ENCODE peak calls at places on chromosomes 4 and X, in five cellular contexts. One of them, this sample, is unnamed.

GRCh38 chr4:74072739-74073138 is 26.3 kb downstream of the CXCL2 start:
- DNase-seq in endodermal cell: no peak
- DNase-seq in A549: no peak
- DNase-seq in SJSA1: no peak
- DNase-seq in cardiac muscle cell: no peak
- DNase-seq in this sample: no peak

GRCh38 chrX:33339219-33339618 is 127.9 kb upstream of the DMD start:
- DNase-seq in endodermal cell: peak; percentile 43
- DNase-seq in A549: no peak
- DNase-seq in SJSA1: no peak
- DNase-seq in cardiac muscle cell: peak; percentile 0
- DNase-seq in this sample: peak; percentile 66

GRCh38 chr4:111027526-111027925 is 404.6 kb upstream of the PITX2 start:
- DNase-seq in endodermal cell: no peak
- DNase-seq in SJSA1: peak; percentile 75
- DNase-seq in cardiac muscle cell: no peak
- DNase-seq in A549: peak; percentile 3
- DNase-seq in this sample: no peak

GRCh38 chr4:28009541-28009940 is 1148.9 kb downstream of the STIM2 start:
- DNase-seq in endodermal cell: no peak
- DNase-seq in A549: no peak
- DNase-seq in SJSA1: no peak
- DNase-seq in cardiac muscle cell: no peak
- DNase-seq in this sample: no peak

GRCh38 chrX:6644411-6644810 is 109.5 kb upstream of the VCX3A start:
- DNase-seq in SJSA1: no peak
- DNase-seq in cardiac muscle cell: no peak
- DNase-seq in A549: peak; percentile 1
- DNase-seq in endodermal cell: peak; percentile 41
- DNase-seq in this sample: peak; percentile 20

GRCh38 chr4:142367326-142368188 is 478.5 kb downstream of the INPP4B start:
- DNase-seq in A549: no peak
- DNase-seq in cardiac muscle cell: no peak
- DNase-seq in SJSA1: no peak
- DNase-seq in endodermal cell: no peak
- DNase-seq in this sample: no peak

GRCh38 chr4:73735231-73735630 is 5.1 kb upstream of the CXCL8 start:
- DNase-seq in SJSA1: peak; percentile 36
- DNase-seq in cardiac muscle cell: no peak
- DNase-seq in endodermal cell: no peak
- DNase-seq in A549: no peak
- DNase-seq in this sample: no peak

GRCh38 chr4:16860506-16860905 is 37.9 kb downstream of the LDB2 start:
- DNase-seq in cardiac muscle cell: peak; percentile 73
- DNase-seq in A549: no peak
- DNase-seq in endodermal cell: no peak
- DNase-seq in SJSA1: peak; percentile 58
- DNase-seq in this sample: no peak

GRCh38 chr4:119025916-119026661 is 109.5 kb upstream of the MYOZ2 start:
- DNase-seq in A549: peak; percentile 85
- DNase-seq in endodermal cell: no peak
- DNase-seq in SJSA1: no peak
- DNase-seq in cardiac muscle cell: peak; percentile 94
- DNase-seq in this sample: no peak

GRCh38 chr4:17447675-17448298 is 64.1 kb downstream of the QDPR start:
- DNase-seq in cardiac muscle cell: peak; percentile 89
- DNase-seq in endodermal cell: peak; percentile 84
- DNase-seq in SJSA1: peak; percentile 64
- DNase-seq in A549: peak; percentile 61
- DNase-seq in this sample: peak; percentile 37

GRCh38 chr4:20445933-20446723 is 194.4 kb downstream of the SLIT2 start:
- DNase-seq in cardiac muscle cell: peak; percentile 70
- DNase-seq in endodermal cell: no peak
- DNase-seq in SJSA1: no peak
- DNase-seq in A549: no peak
- DNase-seq in this sample: peak; percentile 49

GRCh38 chr4:154416183-154416543 is 75.4 kb downstream of the DCHS2 start:
- DNase-seq in SJSA1: no peak
- DNase-seq in A549: peak; percentile 6
- DNase-seq in endodermal cell: peak; percentile 86
- DNase-seq in cardiac muscle cell: peak; percentile 4
- DNase-seq in this sample: peak; percentile 53

GRCh38 chr4:123104275-123104674 is 181.9 kb upstream of the NUDT6 start:
- DNase-seq in endodermal cell: no peak
- DNase-seq in cardiac muscle cell: no peak
- DNase-seq in A549: no peak
- DNase-seq in SJSA1: no peak
- DNase-seq in this sample: no peak

GRCh38 chr4:153207561-153207960 is 3.3 kb downstream of the TRIM2 start:
- DNase-seq in cardiac muscle cell: peak; percentile 29
- DNase-seq in A549: peak; percentile 16
- DNase-seq in endodermal cell: peak; percentile 77
- DNase-seq in SJSA1: no peak
- DNase-seq in this sample: no peak

GRCh38 chr4:110854021-110854678 is 231.3 kb upstream of the PITX2 start:
- DNase-seq in cardiac muscle cell: peak; percentile 84
- DNase-seq in endodermal cell: no peak
- DNase-seq in SJSA1: peak; percentile 86
- DNase-seq in A549: peak; percentile 2
- DNase-seq in this sample: peak; percentile 94

DNA sequence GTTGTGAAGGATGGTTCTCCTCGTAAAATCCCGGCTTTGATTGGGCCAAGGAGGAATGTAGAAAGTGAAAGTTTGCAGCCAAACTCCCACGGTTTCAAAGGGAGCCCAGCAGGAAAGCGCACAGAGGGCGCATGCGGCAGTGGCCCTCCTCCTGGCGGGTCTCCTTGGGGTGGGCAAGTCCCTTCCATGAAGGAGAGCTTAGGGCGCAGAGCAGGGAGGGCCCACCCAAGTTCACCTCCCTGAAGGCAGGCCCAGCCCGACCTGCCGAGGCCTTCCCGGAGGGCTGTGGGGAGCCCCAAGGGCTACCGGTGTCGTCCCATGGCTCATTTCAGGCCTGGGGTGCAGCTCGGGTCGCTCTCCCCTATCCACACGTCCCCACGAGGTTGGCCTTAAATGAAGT is 2.0 kb downstream of the PDZD4 start:
- DNase-seq in endodermal cell: no peak
- DNase-seq in cardiac muscle cell: peak; percentile 14
- DNase-seq in SJSA1: no peak
- DNase-seq in A549: no peak
- DNase-seq in this sample: no peak
- H3K27ac ChIP-seq in endodermal cell: no peak overlapping the region
- H3K27ac ChIP-seq in cardiac muscle cell: no peak overlapping the region
- H3K27ac ChIP-seq in SJSA1: no peak overlapping the region
- H3K27ac ChIP-seq in A549: no peak overlapping the region
- H3K27ac ChIP-seq in this sample: no peak overlapping the region

GRCh38 chr4:40194602-40195161 is 2.1 kb upstream of the RHOH start:
- DNase-seq in cardiac muscle cell: peak; percentile 50
- DNase-seq in A549: no peak
- DNase-seq in SJSA1: no peak
- DNase-seq in endodermal cell: no peak
- DNase-seq in this sample: peak; percentile 58

GRCh38 chr4:40197879-40198689 is 1.3 kb downstream of the RHOH start:
- DNase-seq in SJSA1: no peak
- DNase-seq in A549: no peak
- DNase-seq in cardiac muscle cell: no peak
- DNase-seq in endodermal cell: no peak
- DNase-seq in this sample: no peak

GRCh38 chr4:40196724-40197281 is at the start of gene RHOH:
- DNase-seq in endodermal cell: peak; percentile 61
- DNase-seq in cardiac muscle cell: no peak
- DNase-seq in SJSA1: no peak
- DNase-seq in A549: no peak
- DNase-seq in this sample: no peak

GRCh38 chr4:40195182-40196177 is 1.4 kb upstream of the RHOH start:
- DNase-seq in A549: no peak
- DNase-seq in cardiac muscle cell: no peak
- DNase-seq in SJSA1: no peak
- DNase-seq in endodermal cell: no peak
- DNase-seq in this sample: no peak

GRCh38 chr4:40196260-40196659 is 571 bp upstream of the RHOH start:
- DNase-seq in endodermal cell: no peak
- DNase-seq in cardiac muscle cell: no peak
- DNase-seq in SJSA1: no peak
- DNase-seq in A549: no peak
- DNase-seq in this sample: no peak
- H3K27ac ChIP-seq in endodermal cell: no peak overlapping the region
- H3K27ac ChIP-seq in cardiac muscle cell: no peak overlapping the region
- H3K27ac ChIP-seq in SJSA1: no peak overlapping the region
- H3K27ac ChIP-seq in A549: no peak overlapping the region
- H3K27ac ChIP-seq in this sample: no peak overlapping the region

GRCh38 chrX:48509245-48509590 is 426 bp downstream of the PORCN start:
- DNase-seq in A549: no peak
- DNase-seq in endodermal cell: no peak
- DNase-seq in cardiac muscle cell: no peak
- DNase-seq in SJSA1: no peak
- DNase-seq in this sample: no peak
- H3K27ac ChIP-seq in A549: peak overlapping the region; percentile 95
- H3K27ac ChIP-seq in endodermal cell: no peak overlapping the region
- H3K27ac ChIP-seq in cardiac muscle cell: no peak overlapping the region
- H3K27ac ChIP-seq in SJSA1: no peak overlapping the region
- H3K27ac ChIP-seq in this sample: no peak overlapping the region

DNA sequence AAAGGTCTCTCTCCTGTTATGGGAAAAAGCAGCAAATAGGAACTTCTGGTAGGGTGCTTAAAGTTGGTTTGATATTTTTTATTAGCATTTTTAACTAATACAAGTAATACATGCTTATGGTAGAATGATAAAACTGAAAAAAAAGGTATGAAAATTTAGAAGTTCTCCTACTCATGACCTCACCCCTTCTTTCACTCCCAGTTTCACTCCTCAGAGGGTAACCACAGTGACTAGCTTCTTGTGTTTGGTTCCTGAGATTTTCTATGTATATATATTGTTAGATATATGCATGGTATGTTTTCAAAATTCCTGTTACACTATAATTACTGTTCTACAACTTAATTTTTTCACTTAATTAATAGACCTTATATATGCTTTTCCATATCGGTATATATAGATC is 66.5 kb downstream of the AR start:
- DNase-seq in cardiac muscle cell: no peak
- DNase-seq in A549: no peak
- DNase-seq in endodermal cell: no peak
- DNase-seq in SJSA1: no peak
- DNase-seq in this sample: no peak
- H3K27ac ChIP-seq in cardiac muscle cell: no peak overlapping the region
- H3K27ac ChIP-seq in A549: no peak overlapping the region
- H3K27ac ChIP-seq in endodermal cell: no peak overlapping the region
- H3K27ac ChIP-seq in SJSA1: no peak overlapping the region
- H3K27ac ChIP-seq in this sample: no peak overlapping the region

DNA sequence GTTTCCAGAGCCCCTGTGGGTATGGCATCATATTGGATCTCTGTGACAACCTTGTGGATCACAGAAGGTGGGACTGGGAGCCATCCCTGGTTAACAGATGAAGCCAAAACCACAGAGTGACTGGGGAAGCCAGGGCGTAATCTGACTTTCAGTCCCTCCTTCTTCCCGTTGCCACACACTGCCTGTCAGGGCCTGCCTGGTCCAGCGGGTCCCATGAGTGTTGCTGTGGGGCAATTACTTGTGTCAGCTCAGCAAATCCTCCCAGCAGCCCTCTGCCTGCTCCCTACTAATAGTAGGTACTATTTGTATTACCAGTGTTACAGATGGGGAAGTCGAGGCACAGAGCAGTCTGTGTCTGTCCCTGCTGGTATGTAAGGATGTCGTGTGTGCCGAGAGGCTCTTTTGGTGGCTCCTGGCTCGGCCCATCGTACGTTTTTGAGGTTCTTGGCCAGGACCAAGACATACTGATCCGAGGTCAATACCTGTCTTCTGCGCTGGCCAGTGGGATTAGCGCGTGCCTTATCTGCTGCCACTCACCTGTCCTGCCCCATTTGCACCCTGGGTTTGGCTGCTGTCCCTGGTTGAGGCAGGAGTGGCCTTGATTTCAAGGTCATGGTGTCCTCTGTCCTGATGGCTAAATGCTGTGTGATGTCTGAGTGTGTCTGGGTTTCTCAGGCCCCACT is 5.7 kb downstream of the NSG1 start:
- DNase-seq in A549: no peak
- DNase-seq in endodermal cell: no peak
- DNase-seq in SJSA1: no peak
- DNase-seq in cardiac muscle cell: peak; percentile 66
- DNase-seq in this sample: no peak
- H3K27ac ChIP-seq in A549: no peak overlapping the region
- H3K27ac ChIP-seq in endodermal cell: no peak overlapping the region
- H3K27ac ChIP-seq in SJSA1: no peak overlapping the region
- H3K27ac ChIP-seq in cardiac muscle cell: no peak overlapping the region
- H3K27ac ChIP-seq in this sample: no peak overlapping the region

GRCh38 chr4:186700746-186701145 is 22.9 kb downstream of the FAT1 start:
- DNase-seq in A549: no peak
- DNase-seq in endodermal cell: no peak
- DNase-seq in cardiac muscle cell: peak; percentile 86
- DNase-seq in SJSA1: no peak
- DNase-seq in this sample: peak; percentile 43
- H3K27ac ChIP-seq in A549: no peak overlapping the region
- H3K27ac ChIP-seq in endodermal cell: peak overlapping the region; percentile 99
- H3K27ac ChIP-seq in cardiac muscle cell: peak overlapping the region; percentile 87
- H3K27ac ChIP-seq in SJSA1: peak overlapping the region; percentile 10
- H3K27ac ChIP-seq in this sample: peak overlapping the region; percentile 99

GRCh38 chr4:78557841-78558240 is 6.3 kb downstream of the ANXA3 start:
- DNase-seq in SJSA1: no peak
- DNase-seq in endodermal cell: no peak
- DNase-seq in A549: no peak
- DNase-seq in cardiac muscle cell: no peak
- DNase-seq in this sample: no peak

GRCh38 chr4:78556655-78557054 is 5.1 kb downstream of the ANXA3 start:
- DNase-seq in endodermal cell: no peak
- DNase-seq in SJSA1: no peak
- DNase-seq in cardiac muscle cell: no peak
- DNase-seq in A549: no peak
- DNase-seq in this sample: no peak

GRCh38 chr4:78553526-78554060 is 2.0 kb downstream of the ANXA3 start:
- DNase-seq in cardiac muscle cell: peak; percentile 58
- DNase-seq in A549: no peak
- DNase-seq in endodermal cell: no peak
- DNase-seq in SJSA1: no peak
- DNase-seq in this sample: no peak

GRCh38 chr4:78551420-78552351 is at the start of gene ANXA3:
- DNase-seq in A549: no peak
- DNase-seq in endodermal cell: peak; percentile 91
- DNase-seq in cardiac muscle cell: peak; percentile 32
- DNase-seq in SJSA1: peak; percentile 62
- DNase-seq in this sample: peak; percentile 43

GRCh38 chr4:78552398-78553396 is 1.1 kb downstream of the ANXA3 start:
- DNase-seq in endodermal cell: peak; percentile 88
- DNase-seq in cardiac muscle cell: peak; percentile 42
- DNase-seq in SJSA1: no peak
- DNase-seq in A549: peak; percentile 72
- DNase-seq in this sample: peak; percentile 19
- H3K27ac ChIP-seq in endodermal cell: no peak overlapping the region
- H3K27ac ChIP-seq in cardiac muscle cell: peak overlapping the region; percentile 70
- H3K27ac ChIP-seq in SJSA1: peak overlapping the region; percentile 93
- H3K27ac ChIP-seq in A549: peak overlapping the region; percentile 99
- H3K27ac ChIP-seq in this sample: no peak overlapping the region

DNA sequence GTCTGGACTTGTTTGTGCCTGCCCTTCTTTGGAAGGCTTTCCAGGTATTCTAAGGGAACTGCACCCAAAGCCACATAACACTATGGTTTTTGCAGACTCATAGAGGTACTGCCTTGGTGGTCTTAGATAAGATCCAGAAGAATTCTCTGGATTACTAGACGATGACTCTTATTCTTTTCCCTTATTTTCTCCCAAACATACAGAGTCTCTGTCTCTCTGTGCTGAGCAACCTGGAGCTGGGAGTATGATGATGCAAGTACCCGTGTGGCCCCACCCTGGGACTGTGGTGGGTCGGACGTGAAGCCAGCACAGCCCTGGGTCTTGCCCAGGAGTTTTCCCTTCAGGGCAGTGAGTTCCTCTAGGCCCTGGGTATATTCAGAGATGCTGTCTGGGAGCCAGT is 1342.4 kb upstream of the TENM3 start:
- DNase-seq in endodermal cell: no peak
- DNase-seq in A549: no peak
- DNase-seq in cardiac muscle cell: no peak
- DNase-seq in SJSA1: peak; percentile 82
- DNase-seq in this sample: no peak
- H3K27ac ChIP-seq in endodermal cell: no peak overlapping the region
- H3K27ac ChIP-seq in A549: no peak overlapping the region
- H3K27ac ChIP-seq in cardiac muscle cell: no peak overlapping the region
- H3K27ac ChIP-seq in SJSA1: peak overlapping the region; percentile 81
- H3K27ac ChIP-seq in this sample: no peak overlapping the region